ENCODE peak calls at places on chromosomes 16 and 17, in six cellular contexts. P, K, W, N, R and X are unnamed samples.

GRCh38 chr17:4006745-4007211 is 42.5 kb upstream of the ATP2A3 start:
- DNase-seq in P (no peak), K (no peak), W (no peak), N (peak; percentile 58), R (no peak), X (no peak)

GRCh38 chr16:68000024-68000423 is 740 bp upstream of the DPEP2 start:
- DNase-seq in P (no peak), K (no peak), W (no peak), N (no peak), R (no peak), X (peak; percentile 74)

GRCh38 chr17:17041571-17042380 is 481 bp upstream of the MPRIP start:
- DNase-seq in P (peak; percentile 96), K (peak; percentile 99), W (peak; percentile 63), N (peak; percentile 97), R (peak; percentile 95), X (peak; percentile 100)

GRCh38 chr17:6570731-6571465 is 14.5 kb upstream of the PITPNM3 start:
- DNase-seq in P (no peak), K (no peak), W (no peak), N (no peak), R (no peak), X (no peak)

GRCh38 chr17:44083250-44083849 is 12.8 kb downstream of the G6PC3 start:
- DNase-seq in P (peak; percentile 26), K (peak; percentile 86), W (no peak), N (no peak), R (peak; percentile 88), X (no peak)

GRCh38 chr17:17076066-17076465 is 33.8 kb downstream of the MPRIP start:
- DNase-seq in P (no peak), K (no peak), W (no peak), N (no peak), R (no peak), X (no peak)

GRCh38 chr16:27317320-27317719 is 3.5 kb downstream of the IL4R start:
- DNase-seq in P (no peak), K (no peak), W (no peak), N (no peak), R (no peak), X (no peak)

GRCh38 chr17:28041068-28041843 is 1.2 kb upstream of the NLK start:
- DNase-seq in P (peak; percentile 100), K (peak; percentile 100), W (peak; percentile 97), N (peak; percentile 99), R (peak; percentile 99), X (peak; percentile 100)

GRCh38 chr16:81457326-81458133 is 12.9 kb downstream of the CMIP start:
- DNase-seq in P (peak; percentile 43), K (peak; percentile 75), W (no peak), N (peak; percentile 82), R (peak; percentile 89), X (peak; percentile 76)

GRCh38 chr17:79233916-79234551 is 159.4 kb downstream of the ENGASE start:
- DNase-seq in P (no peak), K (no peak), W (no peak), N (no peak), R (no peak), X (no peak)

GRCh38 chr16:49452568-49452967 is 79.0 kb downstream of the C16orf78 start:
- DNase-seq in P (no peak), K (no peak), W (no peak), N (no peak), R (no peak), X (no peak)

GRCh38 chr17:66843606-66844005 is 8.7 kb downstream of the CACNG5 start:
- DNase-seq in P (no peak), K (no peak), W (no peak), N (no peak), R (no peak), X (no peak)

GRCh38 chr16:1793578-1794220 is at the start of gene IGFALS:
- DNase-seq in P (no peak), K (no peak), W (no peak), N (no peak), R (no peak), X (no peak)

GRCh38 chr17:68733241-68734176 is 132.3 kb upstream of the FAM20A start:
- DNase-seq in P (peak; percentile 66), K (no peak), W (no peak), N (no peak), R (peak; percentile 83), X (no peak)

GRCh38 chr17:1590031-1590746 is 27.6 kb upstream of the PITPNA start:
- DNase-seq in P (peak; percentile 95), K (peak; percentile 90), W (no peak), N (peak; percentile 52), R (peak; percentile 90), X (peak; percentile 64)

GRCh38 chr17:36463916-36464764 is 22.3 kb upstream of the ZNHIT3 start:
- DNase-seq in P (peak; percentile 45), K (peak; percentile 76), W (no peak), N (peak; percentile 95), R (peak; percentile 45), X (peak; percentile 83)

GRCh38 chr16:65740716-65741115 is 618.9 kb upstream of the CDH11 start:
- DNase-seq in P (no peak), K (no peak), W (no peak), N (no peak), R (no peak), X (no peak)

GRCh38 chr17:33647976-33648375 is 354.9 kb upstream of the ASIC2 start:
- DNase-seq in P (no peak), K (peak; percentile 44), W (no peak), N (no peak), R (no peak), X (peak; percentile 22)

GRCh38 chr17:77254961-77255741 is 114.4 kb downstream of the SEC14L1 start:
- DNase-seq in P (peak; percentile 22), K (peak; percentile 87), W (no peak), N (no peak), R (peak; percentile 73), X (peak; percentile 82)

GRCh38 chr17:6639651-6640535 is 618 bp downstream of the KIAA0753 start:
- DNase-seq in P (peak; percentile 7), K (peak; percentile 43), W (no peak), N (peak; percentile 9), R (no peak), X (peak; percentile 55)

GRCh38 chr16:10751291-10751697 is 7.7 kb downstream of the NUBP1 start:
- DNase-seq in P (no peak), K (no peak), W (no peak), N (no peak), R (peak; percentile 42), X (no peak)

GRCh38 chr17:78883090-78883532 is 19.9 kb downstream of the CEP295NL start:
- DNase-seq in P (no peak), K (peak; percentile 94), W (no peak), N (peak; percentile 82), R (peak; percentile 92), X (peak; percentile 90)

GRCh38 chr17:9227819-9228407 is 206.6 kb downstream of the NTN1 start:
- DNase-seq in P (no peak), K (no peak), W (no peak), N (no peak), R (no peak), X (no peak)

GRCh38 chr17:9229160-9229825 is 208.0 kb downstream of the NTN1 start:
- DNase-seq in P (no peak), K (no peak), W (no peak), N (no peak), R (no peak), X (no peak)

GRCh38 chr17:9229826-9230201 is 208.5 kb downstream of the NTN1 start:
- DNase-seq in P (no peak), K (no peak), W (no peak), N (no peak), R (no peak), X (no peak)

GRCh38 chr17:9230346-9230745 is 209.0 kb downstream of the NTN1 start:
- DNase-seq in P (no peak), K (no peak), W (no peak), N (no peak), R (no peak), X (no peak)

DNA sequence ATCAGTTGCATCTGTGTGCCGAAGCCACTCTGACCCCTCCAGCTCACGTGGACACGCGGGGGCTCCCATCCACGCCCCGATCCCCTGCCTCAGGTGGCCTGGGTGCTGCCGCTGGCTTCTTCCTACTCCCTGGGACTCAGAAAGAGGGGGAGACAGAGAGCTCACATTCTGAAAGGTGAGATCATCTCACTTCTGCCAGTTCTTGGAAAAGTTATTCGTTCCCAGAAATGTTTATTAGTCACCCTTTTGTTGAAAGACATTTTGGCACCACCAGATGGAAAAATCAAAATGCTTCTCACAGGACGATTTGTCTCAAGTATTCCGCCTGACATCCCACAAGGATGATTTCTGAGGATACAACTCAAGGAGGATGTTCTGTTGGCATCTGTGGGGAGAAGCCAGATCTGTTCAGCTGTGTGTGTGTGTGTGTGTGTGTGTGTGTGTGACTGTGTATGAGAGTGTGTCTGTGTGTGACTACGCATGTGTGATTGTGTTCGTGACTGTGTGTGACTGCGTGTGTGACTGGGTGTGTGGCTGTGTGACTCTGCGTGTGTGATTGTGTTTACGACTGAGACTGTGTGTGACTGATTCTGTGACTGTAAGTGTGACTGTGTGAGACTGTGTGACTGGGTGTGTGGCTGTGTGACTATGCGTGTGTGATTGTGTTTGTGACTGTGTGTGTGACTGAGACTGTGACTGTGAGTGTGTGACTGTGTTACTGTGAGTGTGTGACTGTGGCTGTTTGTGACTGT is 207.3 kb downstream of the NTN1 start:
- DNase-seq in P (no peak), K (no peak), W (no peak), N (no peak), R (no peak), X (no peak)
- TF ChIP-seq MYC in P (no peak), K (no peak), W (no peak), N (no peak), R (no peak), X (no peak)

GRCh38 chr17:82338858-82339633 is 5.5 kb upstream of the SECTM1 start:
- DNase-seq in P (peak; percentile 59), K (peak; percentile 86), W (no peak), N (peak; percentile 76), R (no peak), X (no peak)
- TF ChIP-seq MYC in P (no peak), K (no peak), W (no peak), N (peak; percentile 64), R (no peak), X (no peak)

GRCh38 chr17:59372138-59372751 is 40.8 kb downstream of the YPEL2 start:
- DNase-seq in P (peak; percentile 93), K (no peak), W (peak; percentile 79), N (no peak), R (no peak), X (peak; percentile 78)
- TF ChIP-seq MYC in P (no peak), K (no peak), W (no peak), N (no peak), R (no peak), X (peak; percentile 31)

GRCh38 chr16:31842864-31843263 is 30.7 kb upstream of the ZNF267 start:
- DNase-seq in P (no peak), K (no peak), W (no peak), N (no peak), R (no peak), X (no peak)
- TF ChIP-seq MYC in P (no peak), K (no peak), W (no peak), N (no peak), R (no peak), X (no peak)

GRCh38 chr16:85169333-85170065 is 57.2 kb upstream of the CIBAR2 start:
- DNase-seq in P (no peak), K (no peak), W (no peak), N (peak; percentile 72), R (no peak), X (no peak)
- TF ChIP-seq MYC in P (no peak), K (no peak), W (no peak), N (no peak), R (peak; percentile 32), X (no peak)